ENCODE peak calls at places on chromosomes 16 and 17, in four cellular contexts. One of them, this sample, is unnamed.

GRCh38 chr17:8158267-8159031 is 4.3 kb downstream of the VAMP2 start:
- DNase-seq in left lung: peak
- DNase-seq in GM13976: peak
- DNase-seq in SK-N-SH: peak
- DNase-seq in this sample: peak

GRCh38 chr16:50165473-50165872 is 12.4 kb downstream of the TENT4B start:
- DNase-seq in GM13976: no peak
- DNase-seq in SK-N-SH: no peak
- DNase-seq in left lung: no peak
- DNase-seq in this sample: no peak

GRCh38 chr17:77345260-77345910 is 204.6 kb downstream of the SEC14L1 start:
- DNase-seq in left lung: no peak
- DNase-seq in SK-N-SH: no peak
- DNase-seq in GM13976: peak
- DNase-seq in this sample: no peak

GRCh38 chr16:87233928-87234327 is 83.3 kb downstream of the C16orf95 start:
- DNase-seq in SK-N-SH: no peak
- DNase-seq in GM13976: no peak
- DNase-seq in left lung: no peak
- DNase-seq in this sample: no peak

GRCh38 chr16:23320695-23321094 is 18.6 kb downstream of the SCNN1B start:
- DNase-seq in SK-N-SH: no peak
- DNase-seq in left lung: peak
- DNase-seq in GM13976: no peak
- DNase-seq in this sample: no peak

GRCh38 chr16:22189473-22190168 is 16.5 kb upstream of the EEF2K start:
- DNase-seq in SK-N-SH: peak
- DNase-seq in left lung: no peak
- DNase-seq in GM13976: peak
- DNase-seq in this sample: no peak

GRCh38 chr17:7408863-7409262 is 1.2 kb downstream of the NLGN2 start:
- DNase-seq in SK-N-SH: no peak
- DNase-seq in left lung: no peak
- DNase-seq in GM13976: no peak
- DNase-seq in this sample: no peak

GRCh38 chr16:66416136-66416535 is 11.0 kb upstream of the BEAN1 start:
- DNase-seq in GM13976: no peak
- DNase-seq in left lung: no peak
- DNase-seq in SK-N-SH: no peak
- DNase-seq in this sample: no peak

GRCh38 chr17:83171661-83172060 is 92.3 kb downstream of the METRNL start:
- DNase-seq in GM13976: no peak
- DNase-seq in left lung: peak
- DNase-seq in SK-N-SH: peak
- DNase-seq in this sample: no peak

GRCh38 chr16:84043486-84044107 is 1.0 kb upstream of the SLC38A8 start:
- DNase-seq in SK-N-SH: peak
- DNase-seq in GM13976: no peak
- DNase-seq in left lung: peak
- DNase-seq in this sample: no peak

GRCh38 chr17:51372345-51373004 is 112.1 kb downstream of the UTP18 start:
- DNase-seq in SK-N-SH: no peak
- DNase-seq in GM13976: peak
- DNase-seq in left lung: no peak
- DNase-seq in this sample: peak

GRCh38 chr17:7029659-7030058 is 6.2 kb upstream of the SLC16A13 start:
- DNase-seq in GM13976: no peak
- DNase-seq in SK-N-SH: no peak
- DNase-seq in left lung: peak
- DNase-seq in this sample: no peak

GRCh38 chr17:50917418-50917743 is 51.2 kb upstream of the TOB1 start:
- DNase-seq in GM13976: peak
- DNase-seq in left lung: no peak
- DNase-seq in SK-N-SH: no peak
- DNase-seq in this sample: no peak

GRCh38 chr17:56699186-56699895 is 105.8 kb downstream of the NOG start:
- DNase-seq in left lung: peak
- DNase-seq in SK-N-SH: peak
- DNase-seq in GM13976: no peak
- DNase-seq in this sample: no peak

GRCh38 chr16:3503513-3503912 is 2.7 kb downstream of the CLUAP1 start:
- DNase-seq in GM13976: no peak
- DNase-seq in SK-N-SH: no peak
- DNase-seq in left lung: no peak
- DNase-seq in this sample: no peak

GRCh38 chr17:36600936-36601302 is 464 bp upstream of the MRM1 start:
- DNase-seq in SK-N-SH: no peak
- DNase-seq in GM13976: no peak
- DNase-seq in left lung: no peak
- DNase-seq in this sample: no peak

GRCh38 chr16:1470543-1471251 is 4.1 kb downstream of the CLCN7 start:
- DNase-seq in GM13976: no peak
- DNase-seq in SK-N-SH: no peak
- DNase-seq in left lung: peak
- DNase-seq in this sample: no peak

GRCh38 chr16:88882358-88883030 is 16.0 kb upstream of the PABPN1L start:
- DNase-seq in GM13976: no peak
- DNase-seq in SK-N-SH: no peak
- DNase-seq in left lung: no peak
- DNase-seq in this sample: peak

GRCh38 chr17:67180275-67180674 is 64.7 kb downstream of the HELZ start:
- DNase-seq in left lung: no peak
- DNase-seq in GM13976: no peak
- DNase-seq in SK-N-SH: no peak
- DNase-seq in this sample: no peak

GRCh38 chr16:10122546-10122945 is 59.7 kb downstream of the GRIN2A start:
- DNase-seq in GM13976: no peak
- DNase-seq in SK-N-SH: peak
- DNase-seq in left lung: no peak
- DNase-seq in this sample: no peak
- TF ChIP-seq CTCF in GM13976: no peak
- TF ChIP-seq CTCF in SK-N-SH: no peak
- TF ChIP-seq CTCF in left lung: no peak
- TF ChIP-seq CTCF in this sample: peak

DNA sequence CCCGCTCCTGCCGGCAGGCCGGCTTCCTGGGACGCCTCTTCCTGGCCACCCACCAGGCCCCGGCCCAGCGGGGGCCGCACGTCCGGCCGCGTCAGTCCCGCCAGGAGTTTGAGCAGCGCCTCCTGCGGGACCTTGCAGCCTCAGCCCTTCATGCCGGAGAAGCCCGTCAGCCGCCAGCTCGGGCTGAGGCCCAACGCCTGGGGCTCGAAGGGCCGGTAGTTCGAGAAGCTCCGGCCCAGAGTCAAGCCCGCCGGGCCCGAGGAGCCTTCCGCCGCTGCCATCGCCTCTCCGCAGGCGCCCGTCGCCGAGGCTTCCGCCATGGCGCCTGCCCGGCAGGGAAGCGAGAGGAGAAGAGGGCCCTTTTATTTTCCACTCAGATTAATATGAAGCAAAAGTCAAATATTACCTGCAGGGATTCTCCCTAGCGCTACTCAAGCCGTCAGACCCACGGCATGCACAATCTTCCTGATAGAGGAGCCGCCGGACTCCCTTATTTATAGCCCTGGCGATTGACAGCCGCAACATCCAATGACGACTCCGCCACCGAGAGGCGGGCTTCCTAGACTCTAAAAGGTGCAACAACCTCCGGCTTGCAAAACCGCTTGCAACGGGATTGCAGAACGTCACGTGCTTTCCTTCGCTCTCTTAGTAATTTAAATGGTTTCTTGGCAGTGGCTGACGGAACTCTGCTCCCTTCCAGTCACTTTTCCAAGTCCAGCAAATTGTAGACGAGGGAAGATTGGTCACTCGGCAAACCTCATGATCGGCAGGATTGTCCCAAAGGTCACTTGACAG is at the start of gene SEPHS2:
- DNase-seq in GM13976: peak
- DNase-seq in SK-N-SH: peak
- DNase-seq in left lung: peak
- DNase-seq in this sample: peak
- TF ChIP-seq CTCF in GM13976: peak
- TF ChIP-seq CTCF in SK-N-SH: peak
- TF ChIP-seq CTCF in left lung: no peak
- TF ChIP-seq CTCF in this sample: peak

GRCh38 chr16:8937803-8938202 is 25.9 kb downstream of the USP7 start:
- DNase-seq in SK-N-SH: no peak
- DNase-seq in GM13976: no peak
- DNase-seq in left lung: no peak
- DNase-seq in this sample: no peak

GRCh38 chr16:8934601-8935000 is 29.1 kb downstream of the USP7 start:
- DNase-seq in left lung: no peak
- DNase-seq in SK-N-SH: no peak
- DNase-seq in GM13976: no peak
- DNase-seq in this sample: no peak

GRCh38 chr16:8935989-8936388 is 27.7 kb downstream of the USP7 start:
- DNase-seq in SK-N-SH: peak
- DNase-seq in left lung: no peak
- DNase-seq in GM13976: no peak
- DNase-seq in this sample: no peak

GRCh38 chr16:8931864-8932263 is 31.8 kb downstream of the USP7 start:
- DNase-seq in left lung: no peak
- DNase-seq in SK-N-SH: no peak
- DNase-seq in GM13976: no peak
- DNase-seq in this sample: no peak

DNA sequence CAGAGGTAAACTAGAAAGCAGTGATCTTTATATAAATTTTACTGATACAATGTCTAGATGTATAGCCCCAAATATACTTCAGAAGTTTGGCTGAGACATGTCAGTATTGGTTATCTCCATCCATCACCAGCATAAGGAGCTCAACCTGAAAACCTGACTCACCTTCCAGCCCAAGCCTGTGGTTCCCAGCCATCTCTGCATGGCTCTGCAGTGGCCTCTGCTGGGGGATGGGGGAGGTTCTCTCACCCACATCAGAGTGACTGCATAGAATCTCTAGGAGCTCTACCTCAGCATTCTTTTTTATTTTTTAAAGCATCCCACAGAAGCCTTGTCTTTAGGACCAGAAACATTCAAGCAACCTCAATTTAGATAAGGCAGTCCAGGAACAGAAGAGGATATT is 27.3 kb downstream of the USP7 start:
- DNase-seq in GM13976: peak
- DNase-seq in SK-N-SH: peak
- DNase-seq in left lung: no peak
- DNase-seq in this sample: no peak
- TF ChIP-seq CTCF in GM13976: peak
- TF ChIP-seq CTCF in SK-N-SH: peak
- TF ChIP-seq CTCF in left lung: peak
- TF ChIP-seq CTCF in this sample: peak

GRCh38 chr17:72455562-72455961 is 334.7 kb downstream of the SOX9 start:
- DNase-seq in left lung: no peak
- DNase-seq in GM13976: no peak
- DNase-seq in SK-N-SH: no peak
- DNase-seq in this sample: no peak

GRCh38 chr17:72458301-72458700 is 337.5 kb downstream of the SOX9 start:
- DNase-seq in SK-N-SH: no peak
- DNase-seq in left lung: no peak
- DNase-seq in GM13976: no peak
- DNase-seq in this sample: no peak

GRCh38 chr17:72454342-72454741 is 333.5 kb downstream of the SOX9 start:
- DNase-seq in left lung: no peak
- DNase-seq in SK-N-SH: no peak
- DNase-seq in GM13976: no peak
- DNase-seq in this sample: no peak

GRCh38 chr17:72457712-72458111 is 336.9 kb downstream of the SOX9 start:
- DNase-seq in left lung: no peak
- DNase-seq in SK-N-SH: no peak
- DNase-seq in GM13976: no peak
- DNase-seq in this sample: no peak

GRCh38 chr17:72456026-72456569 is 335.3 kb downstream of the SOX9 start:
- DNase-seq in SK-N-SH: no peak
- DNase-seq in GM13976: no peak
- DNase-seq in left lung: no peak
- DNase-seq in this sample: no peak
- TF ChIP-seq CTCF in SK-N-SH: no peak
- TF ChIP-seq CTCF in GM13976: no peak
- TF ChIP-seq CTCF in left lung: no peak
- TF ChIP-seq CTCF in this sample: no peak

GRCh38 chr17:11940904-11941303 is 56.4 kb downstream of the ZNF18 start:
- DNase-seq in GM13976: no peak
- DNase-seq in SK-N-SH: no peak
- DNase-seq in left lung: no peak
- DNase-seq in this sample: no peak
- TF ChIP-seq CTCF in GM13976: no peak
- TF ChIP-seq CTCF in SK-N-SH: no peak
- TF ChIP-seq CTCF in left lung: no peak
- TF ChIP-seq CTCF in this sample: no peak

GRCh38 chr16:58426960-58427359 is 34.7 kb downstream of the GINS3 start:
- DNase-seq in SK-N-SH: no peak
- DNase-seq in left lung: no peak
- DNase-seq in GM13976: no peak
- DNase-seq in this sample: no peak
- TF ChIP-seq CTCF in SK-N-SH: no peak
- TF ChIP-seq CTCF in left lung: no peak
- TF ChIP-seq CTCF in GM13976: no peak
- TF ChIP-seq CTCF in this sample: no peak

GRCh38 chr16:64278196-64278595 is 843.7 kb downstream of the CDH11 start:
- DNase-seq in SK-N-SH: no peak
- DNase-seq in GM13976: no peak
- DNase-seq in left lung: no peak
- DNase-seq in this sample: no peak

GRCh38 chr16:64282181-64282580 is 839.7 kb downstream of the CDH11 start:
- DNase-seq in left lung: no peak
- DNase-seq in SK-N-SH: no peak
- DNase-seq in GM13976: no peak
- DNase-seq in this sample: no peak

GRCh38 chr16:64280317-64280716 is 841.5 kb downstream of the CDH11 start:
- DNase-seq in SK-N-SH: no peak
- DNase-seq in GM13976: no peak
- DNase-seq in left lung: no peak
- DNase-seq in this sample: no peak

GRCh38 chr16:64276646-64277045 is 845.2 kb downstream of the CDH11 start:
- DNase-seq in SK-N-SH: no peak
- DNase-seq in left lung: no peak
- DNase-seq in GM13976: no peak
- DNase-seq in this sample: no peak
- TF ChIP-seq CTCF in SK-N-SH: no peak
- TF ChIP-seq CTCF in left lung: no peak
- TF ChIP-seq CTCF in GM13976: no peak
- TF ChIP-seq CTCF in this sample: no peak

This sample was measured in GM12864.